ENCODE peak calls at places on chromosomes 13 and 19, in four cellular contexts. E, Q, L and I are unnamed samples.

GRCh38 chr19:15238639-15239155 is 6.4 kb upstream of the EPHX3 start:
- DNase-seq in L (no peak), E (no peak), Q (no peak), I (no peak)

GRCh38 chr19:19280561-19280960 is 7.5 kb upstream of the TM6SF2 start:
- DNase-seq in E (no peak), L (no peak), Q (no peak), I (no peak)

GRCh38 chr13:65803706-65804392 is 1426.3 kb downstream of the PCDH9 start:
- DNase-seq in E (no peak), L (no peak), Q (no peak), I (no peak)

GRCh38 chr13:48299591-48299990 is 4.0 kb upstream of the RB1 start:
- DNase-seq in E (no peak), L (no peak), Q (no peak), I (no peak)

GRCh38 chr19:34990578-34991192 is 9.4 kb upstream of the GRAMD1A start:
- DNase-seq in L (no peak), Q (no peak), E (peak; percentile 69), I (no peak)

GRCh38 chr13:44814144-44814543 is 175.1 kb downstream of the NUFIP1 start:
- DNase-seq in L (no peak), Q (no peak), E (no peak), I (no peak)

GRCh38 chr13:57624565-57625435 is 6.7 kb upstream of the PCDH17 start:
- DNase-seq in E (no peak), L (peak; percentile 56), Q (no peak), I (no peak)

GRCh38 chr13:26831336-26831908 is 70.8 kb upstream of the GPR12 start:
- DNase-seq in E (no peak), Q (no peak), L (no peak), I (no peak)

GRCh38 chr13:46593403-46593802 is 40.4 kb downstream of the LRCH1 start:
- DNase-seq in E (no peak), L (no peak), Q (no peak), I (no peak)

GRCh38 chr19:18496167-18496979 is 25.5 kb downstream of the ELL start:
- DNase-seq in L (peak; percentile 32), Q (no peak), E (no peak), I (no peak)

GRCh38 chr19:24074720-24075119 is 12.3 kb upstream of the ZNF254 start:
- DNase-seq in E (no peak), Q (no peak), L (no peak), I (no peak)

GRCh38 chr13:60733933-60734332 is 336.9 kb downstream of the TDRD3 start:
- DNase-seq in Q (no peak), L (no peak), E (no peak), I (no peak)
- TF ChIP-seq SUZ12 in Q (no peak), L (no peak), E (no peak), I (no peak)

DNA sequence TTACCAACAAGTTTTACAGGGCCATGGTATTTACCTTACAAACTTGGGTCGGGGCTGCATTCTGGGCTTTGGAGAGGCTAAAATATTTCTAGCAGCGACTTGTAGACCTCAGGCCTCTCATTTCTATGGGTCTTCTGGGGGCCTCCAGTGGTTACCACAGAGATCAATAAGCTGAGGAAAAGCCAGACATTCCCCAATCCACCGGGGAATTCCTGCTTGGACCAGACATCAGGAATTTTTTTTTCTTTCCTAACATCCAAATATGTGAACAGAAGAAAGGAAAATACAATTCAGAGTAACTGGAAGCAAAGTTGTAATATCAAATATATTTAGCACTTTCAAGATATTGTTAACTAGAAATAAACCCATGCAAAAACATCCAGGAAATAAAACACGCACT is 1.5 kb downstream of the DZIP1 start:
- DNase-seq in Q (no peak), L (no peak), E (no peak), I (no peak)
- H3K9ac ChIP-seq in Q (no peak overlapping the region), L (peak overlapping the region; percentile 53), E (no peak overlapping the region), I (peak overlapping the region; percentile 87)

GRCh38 chr19:1146858-1147780 is 26.9 kb downstream of the SBNO2 start:
- DNase-seq in Q (no peak), E (no peak), L (no peak), I (no peak)
- H3K36me3 ChIP-seq in Q (no peaks in the 10 kb centered on the region), E (peaks cover 20% of the 10 kb centered on the region), L (peaks cover 14% of the 10 kb centered on the region), I (peaks cover 82% of the 10 kb centered on the region)

GRCh38 chr13:29676535-29676934 is 81.0 kb upstream of the SLC7A1 start:
- DNase-seq in Q (no peak), E (no peak), L (no peak), I (no peak)

GRCh38 chr13:29681859-29682258 is 86.4 kb upstream of the SLC7A1 start:
- DNase-seq in L (no peak), E (no peak), Q (no peak), I (no peak)

GRCh38 chr13:29677627-29678026 is 82.1 kb upstream of the SLC7A1 start:
- DNase-seq in E (no peak), Q (no peak), L (no peak), I (no peak)

GRCh38 chr13:29676941-29677452 is 81.5 kb upstream of the SLC7A1 start:
- DNase-seq in Q (no peak), E (no peak), L (no peak), I (no peak)

DNA sequence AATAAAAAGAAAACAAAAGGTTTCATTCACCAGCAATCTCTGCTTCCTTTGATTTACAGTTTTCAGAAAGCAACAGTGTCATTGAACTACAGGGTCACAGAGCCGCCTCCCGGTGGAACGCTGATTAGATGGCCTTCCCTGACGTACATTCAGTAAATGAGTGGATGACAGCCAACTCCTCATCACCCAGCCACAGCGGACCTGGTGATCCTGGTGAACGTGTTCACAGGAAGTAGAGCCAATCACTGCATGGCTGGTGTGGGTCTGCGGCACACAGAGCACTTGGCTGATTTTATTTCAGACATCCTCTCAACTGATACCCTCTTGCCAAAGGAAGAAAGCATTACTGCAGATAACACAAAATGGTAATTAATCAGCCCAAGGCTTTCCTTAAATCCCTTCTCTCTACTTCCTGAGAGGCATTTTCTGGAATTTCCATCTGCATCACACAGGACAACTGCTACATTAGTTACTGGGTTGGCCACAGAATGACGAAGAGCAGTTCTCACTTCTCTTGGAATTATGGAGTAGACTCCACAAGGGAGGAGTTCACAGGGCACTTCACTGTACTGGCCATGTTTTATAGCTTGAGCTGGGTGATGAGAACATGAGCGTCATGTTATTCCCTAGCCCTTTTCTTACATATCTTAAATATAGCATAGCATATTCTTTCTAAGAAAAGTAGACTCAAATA is 84.0 kb upstream of the SLC7A1 start:
- DNase-seq in Q (no peak), E (no peak), L (no peak), I (no peak)
- TF ChIP-seq SUZ12 in Q (no peak), E (no peak), L (no peak), I (no peak)